ENCODE peak calls at places on chromosomes 13 and 19, in nine cellular contexts. One of them, this sample, is unnamed.

GRCh38 chr13:31815361-31816144 is 76.2 kb downstream of the RXFP2 start:
- DNase-seq in astrocyte of the cerebellum: no peak
- DNase-seq in RWPE1: no peak
- DNase-seq in esophagus squamous epithelium: no peak
- DNase-seq in kidney epithelial cell: no peak
- DNase-seq in fibroblast of the aortic adventitia: no peak
- DNase-seq in hepatocyte: no peak
- DNase-seq in breast epithelium: no peak
- DNase-seq in heart left ventricle: no peak
- DNase-seq in this sample: no peak

GRCh38 chr13:113832204-113832603 is 31.7 kb downstream of the GAS6 start:
- DNase-seq in astrocyte of the cerebellum: no peak
- DNase-seq in RWPE1: no peak
- DNase-seq in esophagus squamous epithelium: no peak
- DNase-seq in kidney epithelial cell: no peak
- DNase-seq in fibroblast of the aortic adventitia: no peak
- DNase-seq in hepatocyte: no peak
- DNase-seq in breast epithelium: no peak
- DNase-seq in heart left ventricle: no peak
- DNase-seq in this sample: no peak

GRCh38 chr19:16895467-16896097 is 6.8 kb downstream of the F2RL3 start:
- DNase-seq in astrocyte of the cerebellum: no peak
- DNase-seq in RWPE1: no peak
- DNase-seq in esophagus squamous epithelium: no peak
- DNase-seq in kidney epithelial cell: no peak
- DNase-seq in fibroblast of the aortic adventitia: peak
- DNase-seq in hepatocyte: no peak
- DNase-seq in breast epithelium: no peak
- DNase-seq in heart left ventricle: no peak
- DNase-seq in this sample: no peak

GRCh38 chr19:58543826-58544590 is at the start of gene TRIM28:
- DNase-seq in astrocyte of the cerebellum: peak
- DNase-seq in RWPE1: peak
- DNase-seq in esophagus squamous epithelium: no peak
- DNase-seq in kidney epithelial cell: peak
- DNase-seq in fibroblast of the aortic adventitia: peak
- DNase-seq in hepatocyte: peak
- DNase-seq in breast epithelium: peak
- DNase-seq in heart left ventricle: peak
- DNase-seq in this sample: peak

GRCh38 chr13:40588101-40588500 is 78.3 kb downstream of the FOXO1 start:
- DNase-seq in astrocyte of the cerebellum: no peak
- DNase-seq in RWPE1: no peak
- DNase-seq in esophagus squamous epithelium: no peak
- DNase-seq in kidney epithelial cell: no peak
- DNase-seq in fibroblast of the aortic adventitia: no peak
- DNase-seq in hepatocyte: no peak
- DNase-seq in breast epithelium: no peak
- DNase-seq in heart left ventricle: no peak
- DNase-seq in this sample: no peak

GRCh38 chr19:35090160-35090794 is 25.3 kb upstream of the FXYD3 start:
- DNase-seq in astrocyte of the cerebellum: peak
- DNase-seq in RWPE1: peak
- DNase-seq in esophagus squamous epithelium: no peak
- DNase-seq in kidney epithelial cell: no peak
- DNase-seq in fibroblast of the aortic adventitia: peak
- DNase-seq in hepatocyte: peak
- DNase-seq in breast epithelium: peak
- DNase-seq in heart left ventricle: peak
- DNase-seq in this sample: no peak

GRCh38 chr13:79723462-79724116 is 242.6 kb downstream of the NDFIP2 start:
- DNase-seq in astrocyte of the cerebellum: no peak
- DNase-seq in RWPE1: no peak
- DNase-seq in esophagus squamous epithelium: no peak
- DNase-seq in kidney epithelial cell: no peak
- DNase-seq in fibroblast of the aortic adventitia: no peak
- DNase-seq in hepatocyte: no peak
- DNase-seq in breast epithelium: no peak
- DNase-seq in heart left ventricle: peak
- DNase-seq in this sample: no peak

GRCh38 chr19:10744222-10744847 is 26.5 kb downstream of the DNM2 start:
- DNase-seq in astrocyte of the cerebellum: no peak
- DNase-seq in RWPE1: no peak
- DNase-seq in esophagus squamous epithelium: no peak
- DNase-seq in kidney epithelial cell: no peak
- DNase-seq in fibroblast of the aortic adventitia: no peak
- DNase-seq in hepatocyte: no peak
- DNase-seq in breast epithelium: no peak
- DNase-seq in heart left ventricle: no peak
- DNase-seq in this sample: no peak

GRCh38 chr13:23772717-23773116 is 116.5 kb downstream of the MIPEP start:
- DNase-seq in astrocyte of the cerebellum: no peak
- DNase-seq in RWPE1: no peak
- DNase-seq in esophagus squamous epithelium: no peak
- DNase-seq in kidney epithelial cell: no peak
- DNase-seq in fibroblast of the aortic adventitia: no peak
- DNase-seq in hepatocyte: no peak
- DNase-seq in breast epithelium: no peak
- DNase-seq in heart left ventricle: no peak
- DNase-seq in this sample: no peak

GRCh38 chr19:5711713-5712161 is 8.2 kb downstream of the LONP1 start:
- DNase-seq in astrocyte of the cerebellum: no peak
- DNase-seq in RWPE1: no peak
- DNase-seq in esophagus squamous epithelium: no peak
- DNase-seq in kidney epithelial cell: no peak
- DNase-seq in fibroblast of the aortic adventitia: no peak
- DNase-seq in hepatocyte: no peak
- DNase-seq in breast epithelium: no peak
- DNase-seq in heart left ventricle: no peak
- DNase-seq in this sample: no peak

GRCh38 chr19:5789201-5789795 is 1.7 kb downstream of the DUS3L start:
- DNase-seq in astrocyte of the cerebellum: no peak
- DNase-seq in RWPE1: no peak
- DNase-seq in esophagus squamous epithelium: no peak
- DNase-seq in kidney epithelial cell: no peak
- DNase-seq in fibroblast of the aortic adventitia: no peak
- DNase-seq in hepatocyte: no peak
- DNase-seq in breast epithelium: no peak
- DNase-seq in heart left ventricle: no peak
- DNase-seq in this sample: no peak

GRCh38 chr13:85283408-85283807 is 515.8 kb downstream of the SLITRK6 start:
- DNase-seq in astrocyte of the cerebellum: no peak
- DNase-seq in RWPE1: no peak
- DNase-seq in esophagus squamous epithelium: no peak
- DNase-seq in kidney epithelial cell: no peak
- DNase-seq in fibroblast of the aortic adventitia: peak
- DNase-seq in hepatocyte: no peak
- DNase-seq in breast epithelium: no peak
- DNase-seq in heart left ventricle: no peak
- DNase-seq in this sample: no peak

GRCh38 chr13:109427695-109428094 is 358.7 kb downstream of the IRS2 start:
- DNase-seq in astrocyte of the cerebellum: no peak
- DNase-seq in RWPE1: no peak
- DNase-seq in esophagus squamous epithelium: no peak
- DNase-seq in kidney epithelial cell: no peak
- DNase-seq in fibroblast of the aortic adventitia: no peak
- DNase-seq in hepatocyte: no peak
- DNase-seq in breast epithelium: no peak
- DNase-seq in heart left ventricle: no peak
- DNase-seq in this sample: no peak
- TF ChIP-seq CTCF in astrocyte of the cerebellum: no peak
- TF ChIP-seq CTCF in RWPE1: no peak
- TF ChIP-seq CTCF in esophagus squamous epithelium: no peak
- TF ChIP-seq CTCF in kidney epithelial cell: no peak
- TF ChIP-seq CTCF in fibroblast of the aortic adventitia: no peak
- TF ChIP-seq CTCF in hepatocyte: peak
- TF ChIP-seq CTCF in breast epithelium: no peak
- TF ChIP-seq CTCF in heart left ventricle: no peak
- TF ChIP-seq CTCF in this sample: no peak

GRCh38 chr19:547836-548720 is 4.2 kb downstream of the GZMM start:
- DNase-seq in astrocyte of the cerebellum: no peak
- DNase-seq in RWPE1: no peak
- DNase-seq in esophagus squamous epithelium: no peak
- DNase-seq in kidney epithelial cell: no peak
- DNase-seq in fibroblast of the aortic adventitia: no peak
- DNase-seq in hepatocyte: no peak
- DNase-seq in breast epithelium: no peak
- DNase-seq in heart left ventricle: no peak
- DNase-seq in this sample: no peak
- TF ChIP-seq CTCF in astrocyte of the cerebellum: no peak
- TF ChIP-seq CTCF in RWPE1: no peak
- TF ChIP-seq CTCF in esophagus squamous epithelium: no peak
- TF ChIP-seq CTCF in kidney epithelial cell: peak
- TF ChIP-seq CTCF in fibroblast of the aortic adventitia: no peak
- TF ChIP-seq CTCF in hepatocyte: no peak
- TF ChIP-seq CTCF in breast epithelium: no peak
- TF ChIP-seq CTCF in heart left ventricle: no peak
- TF ChIP-seq CTCF in this sample: no peak

GRCh38 chr19:46730187-46730586 is 13.3 kb upstream of the PRKD2 start:
- DNase-seq in astrocyte of the cerebellum: no peak
- DNase-seq in RWPE1: no peak
- DNase-seq in esophagus squamous epithelium: no peak
- DNase-seq in kidney epithelial cell: no peak
- DNase-seq in fibroblast of the aortic adventitia: no peak
- DNase-seq in hepatocyte: no peak
- DNase-seq in breast epithelium: no peak
- DNase-seq in heart left ventricle: no peak
- DNase-seq in this sample: no peak

GRCh38 chr19:46728208-46728607 is 11.3 kb upstream of the PRKD2 start:
- DNase-seq in astrocyte of the cerebellum: no peak
- DNase-seq in RWPE1: no peak
- DNase-seq in esophagus squamous epithelium: no peak
- DNase-seq in kidney epithelial cell: no peak
- DNase-seq in fibroblast of the aortic adventitia: no peak
- DNase-seq in hepatocyte: no peak
- DNase-seq in breast epithelium: no peak
- DNase-seq in heart left ventricle: peak
- DNase-seq in this sample: no peak

GRCh38 chr19:46727757-46728156 is 10.8 kb upstream of the PRKD2 start:
- DNase-seq in astrocyte of the cerebellum: no peak
- DNase-seq in RWPE1: no peak
- DNase-seq in esophagus squamous epithelium: no peak
- DNase-seq in kidney epithelial cell: no peak
- DNase-seq in fibroblast of the aortic adventitia: no peak
- DNase-seq in hepatocyte: no peak
- DNase-seq in breast epithelium: no peak
- DNase-seq in heart left ventricle: no peak
- DNase-seq in this sample: no peak

GRCh38 chr19:46729696-46730095 is 12.8 kb upstream of the PRKD2 start:
- DNase-seq in astrocyte of the cerebellum: no peak
- DNase-seq in RWPE1: no peak
- DNase-seq in esophagus squamous epithelium: no peak
- DNase-seq in kidney epithelial cell: no peak
- DNase-seq in fibroblast of the aortic adventitia: no peak
- DNase-seq in hepatocyte: no peak
- DNase-seq in breast epithelium: no peak
- DNase-seq in heart left ventricle: no peak
- DNase-seq in this sample: no peak

DNA sequence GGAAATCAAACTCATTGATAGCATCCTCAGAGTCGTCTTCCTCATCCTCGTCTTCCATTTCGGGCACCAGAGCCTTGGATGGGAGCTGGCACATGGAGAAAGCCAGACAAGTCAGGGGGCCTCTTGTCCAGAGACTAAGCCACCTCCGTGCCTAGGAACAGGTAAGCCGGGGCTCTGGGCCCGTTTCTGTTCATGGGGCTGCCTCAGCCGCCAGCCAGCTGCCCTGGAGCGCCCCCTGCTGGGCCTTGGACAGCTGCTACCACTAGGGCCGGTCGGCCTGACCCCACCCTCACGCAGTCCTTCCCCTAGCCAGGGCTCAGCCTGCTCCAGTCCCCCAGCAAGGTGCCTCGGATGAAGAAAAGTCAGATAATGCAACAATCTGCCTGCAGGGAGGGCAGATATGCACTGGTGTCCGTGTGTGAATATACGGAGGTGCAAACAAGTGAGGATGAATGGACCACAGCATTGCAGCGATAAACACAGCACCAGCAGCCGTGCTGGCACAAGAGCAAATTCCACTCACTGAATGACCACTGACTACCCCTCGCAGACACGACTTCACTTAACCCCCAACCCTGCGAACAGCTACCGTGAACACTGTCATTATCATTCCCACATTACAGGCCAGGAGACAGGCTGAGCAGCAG is 11.9 kb upstream of the PRKD2 start:
- DNase-seq in astrocyte of the cerebellum: no peak
- DNase-seq in RWPE1: peak
- DNase-seq in esophagus squamous epithelium: no peak
- DNase-seq in kidney epithelial cell: no peak
- DNase-seq in fibroblast of the aortic adventitia: peak
- DNase-seq in hepatocyte: peak
- DNase-seq in breast epithelium: no peak
- DNase-seq in heart left ventricle: peak
- DNase-seq in this sample: no peak
- TF ChIP-seq CTCF in astrocyte of the cerebellum: peak
- TF ChIP-seq CTCF in RWPE1: peak
- TF ChIP-seq CTCF in esophagus squamous epithelium: peak
- TF ChIP-seq CTCF in kidney epithelial cell: peak
- TF ChIP-seq CTCF in fibroblast of the aortic adventitia: peak
- TF ChIP-seq CTCF in hepatocyte: peak
- TF ChIP-seq CTCF in breast epithelium: no peak
- TF ChIP-seq CTCF in heart left ventricle: peak
- TF ChIP-seq CTCF in this sample: peak

DNA sequence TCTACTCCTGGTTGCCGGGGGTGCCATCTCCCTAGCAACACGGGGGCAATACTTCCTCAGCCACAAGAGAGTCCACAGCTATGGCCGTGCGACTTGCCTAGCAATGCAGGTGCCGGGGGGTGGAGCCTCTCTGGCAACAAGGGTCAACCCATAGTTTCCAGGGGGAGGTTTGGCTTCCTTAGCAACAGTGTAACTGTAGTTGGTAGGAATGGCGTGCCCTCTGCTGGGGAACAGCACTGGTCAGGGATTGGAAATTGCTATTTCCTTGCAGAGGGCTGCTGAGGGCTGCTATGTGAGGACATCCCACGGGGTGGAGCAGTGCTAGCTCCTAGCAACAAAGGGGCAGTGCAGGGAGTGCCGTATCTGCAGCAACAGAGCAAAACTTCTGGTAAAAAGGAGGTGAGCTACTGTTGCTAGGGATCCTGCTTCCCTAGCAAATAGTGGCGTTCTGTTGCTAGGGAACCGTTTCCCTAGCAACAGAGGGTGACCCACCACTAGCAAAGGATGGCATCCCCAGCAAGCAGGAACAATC is 7.0 kb upstream of the TMC4 start:
- DNase-seq in astrocyte of the cerebellum: peak
- DNase-seq in RWPE1: no peak
- DNase-seq in esophagus squamous epithelium: no peak
- DNase-seq in kidney epithelial cell: peak
- DNase-seq in fibroblast of the aortic adventitia: peak
- DNase-seq in hepatocyte: peak
- DNase-seq in breast epithelium: no peak
- DNase-seq in heart left ventricle: no peak
- DNase-seq in this sample: no peak
- TF ChIP-seq CTCF in astrocyte of the cerebellum: peak
- TF ChIP-seq CTCF in RWPE1: no peak
- TF ChIP-seq CTCF in esophagus squamous epithelium: no peak
- TF ChIP-seq CTCF in kidney epithelial cell: peak
- TF ChIP-seq CTCF in fibroblast of the aortic adventitia: peak
- TF ChIP-seq CTCF in hepatocyte: peak
- TF ChIP-seq CTCF in breast epithelium: no peak
- TF ChIP-seq CTCF in heart left ventricle: no peak
- TF ChIP-seq CTCF in this sample: peak

This sample was measured in HFF-Myc.